ENCODE peak calls at places on chromosomes 16 and 17, in five cellular contexts. E is progenitor cell of endocrine pancreas, T is T-helper 1 cell, Y is chondrocyte, R is HTR-8/SVneo. F is an unnamed sample.

GRCh38 chr17:37168731-37169353 is 206.9 kb upstream of the C17orf78 start:
- DNase-seq in E (no peak), T (no peak), Y (no peak), R (no peak), F (no peak)

GRCh38 chr16:86826931-86827330 is 248.6 kb downstream of the FOXL1 start:
- DNase-seq in E (no peak), T (no peak), Y (no peak), R (no peak), F (no peak)

GRCh38 chr17:37710344-37710886 is 34.4 kb downstream of the HNF1B start:
- DNase-seq in E (peak), T (no peak), Y (no peak), R (no peak), F (peak)

GRCh38 chr17:19332371-19333131 is 30.0 kb downstream of the B9D1 start:
- DNase-seq in E (no peak), T (no peak), Y (no peak), R (no peak), F (no peak)

GRCh38 chr16:79723583-79724168 is 123.1 kb upstream of the MAF start:
- DNase-seq in E (no peak), T (no peak), Y (no peak), R (no peak), F (no peak)

GRCh38 chr16:89377446-89377838 is 112.9 kb downstream of the ANKRD11 start:
- DNase-seq in E (no peak), T (no peak), Y (no peak), R (no peak), F (no peak)

GRCh38 chr17:58232707-58233156 is 5.7 kb upstream of the LPO start:
- DNase-seq in E (no peak), T (no peak), Y (no peak), R (peak), F (peak)

GRCh38 chr16:76653390-76654026 is 376.3 kb downstream of the CNTNAP4 start:
- DNase-seq in E (no peak), T (no peak), Y (no peak), R (no peak), F (peak)

GRCh38 chr17:64773386-64773835 is 111.3 kb upstream of the SMURF2 start:
- DNase-seq in E (no peak), T (no peak), Y (no peak), R (no peak), F (no peak)

GRCh38 chr17:14926073-14926472 is 339.1 kb downstream of the PMP22 start:
- DNase-seq in E (no peak), T (no peak), Y (no peak), R (no peak), F (no peak)

GRCh38 chr17:58284613-58285421 is 4.1 kb upstream of the MPO start:
- DNase-seq in E (no peak), T (no peak), Y (no peak), R (no peak), F (no peak)

GRCh38 chr17:29347831-29348281 is 42.3 kb upstream of the TAOK1 start:
- DNase-seq in E (no peak), T (no peak), Y (no peak), R (peak), F (no peak)

GRCh38 chr17:43330876-43331639 is 67.7 kb upstream of the ARL4D start:
- DNase-seq in E (no peak), T (no peak), Y (no peak), R (peak), F (no peak)

GRCh38 chr17:4900231-4901107 is 1.1 kb downstream of the C17orf107 start:
- DNase-seq in E (no peak), T (peak), Y (peak), R (no peak), F (no peak)

GRCh38 chr16:50979806-50980620 is 171.1 kb downstream of the SALL1 start:
- DNase-seq in E (no peak), T (no peak), Y (no peak), R (no peak), F (no peak)

GRCh38 chr17:63827002-63827800 is at the start of the genes FTSJ3 and PSMC5:
- DNase-seq in E (peak), T (peak), Y (no peak), R (peak), F (peak)

GRCh38 chr17:35743911-35744328 is 9.1 kb downstream of the GAS2L2 start:
- DNase-seq in E (peak), T (no peak), Y (no peak), R (peak), F (peak)

GRCh38 chr17:48388955-48389764 is 40.9 kb downstream of the SKAP1 start:
- DNase-seq in E (no peak), T (no peak), Y (no peak), R (no peak), F (no peak)

GRCh38 chr16:71449020-71449419 is 7.2 kb upstream of the TLE7 start:
- DNase-seq in E (no peak), T (no peak), Y (no peak), R (no peak), F (no peak)